ENCODE peak calls at places on chromosomes 5 and 9, in seven cellular contexts. S, R, T, C, A, H and U are unnamed samples.

GRCh38 chr5:135195267-135195603 is 161.2 kb upstream of the PITX1 start:
- DNase-seq in S (no peak), A (no peak), C (no peak), H (no peak), T (no peak), R (no peak), U (no peak)

GRCh38 chr5:101390317-101390908 is 487.3 kb upstream of the ST8SIA4 start:
- DNase-seq in C (peak; percentile 57), S (no peak), R (peak; percentile 59), A (no peak), H (peak; percentile 13), T (no peak), U (peak; percentile 6)

GRCh38 chr9:28004900-28005299 is 431.6 kb upstream of the C9orf72 start:
- DNase-seq in R (no peak), A (no peak), S (no peak), H (no peak), T (no peak), C (no peak), U (no peak)

GRCh38 chr9:113221800-113222481 is 597 bp downstream of the SLC31A1 start:
- DNase-seq in A (no peak), S (peak; percentile 39), T (peak; percentile 38), H (no peak), C (no peak), R (peak; percentile 4), U (no peak)

GRCh38 chr5:43676083-43676840 is 73.3 kb downstream of the NNT start:
- DNase-seq in A (no peak), H (no peak), S (no peak), C (no peak), T (no peak), R (peak; percentile 12), U (no peak)

GRCh38 chr5:102638316-102638715 is 116.8 kb upstream of the PAM start:
- DNase-seq in T (no peak), H (no peak), A (no peak), S (no peak), C (no peak), R (no peak), U (peak; percentile 18)

GRCh38 chr5:117414926-117415325 is 840.3 kb upstream of the SEMA6A start:
- DNase-seq in T (no peak), C (no peak), S (no peak), H (no peak), A (no peak), R (peak; percentile 70), U (no peak)

GRCh38 chr5:151094054-151094858 is 13.4 kb upstream of the TNIP1 start:
- DNase-seq in A (no peak), C (no peak), R (peak; percentile 55), T (peak; percentile 40), H (no peak), S (peak; percentile 81), U (no peak)

GRCh38 chr5:14699807-14700400 is 35.4 kb downstream of the OTULIN start:
- DNase-seq in H (no peak), A (no peak), S (no peak), C (no peak), R (no peak), T (no peak), U (no peak)

GRCh38 chr5:26553079-26553478 is 485.3 kb downstream of the CDH9 start:
- DNase-seq in H (no peak), A (no peak), S (no peak), R (no peak), C (no peak), T (no peak), U (no peak)

GRCh38 chr5:158382473-158382872 is 523.5 kb upstream of the CLINT1 start:
- DNase-seq in S (no peak), H (peak; percentile 48), R (peak; percentile 99), A (peak; percentile 67), T (peak; percentile 82), C (peak; percentile 29), U (peak; percentile 78)

GRCh38 chr5:174610968-174611367 is 113.4 kb upstream of the MSX2 start:
- DNase-seq in S (no peak), H (no peak), R (no peak), T (no peak), A (no peak), C (no peak), U (no peak)

GRCh38 chr9:34465468-34465867 is 6.9 kb downstream of the DNAI1 start:
- DNase-seq in R (no peak), A (no peak), H (no peak), S (no peak), C (no peak), T (no peak), U (no peak)

GRCh38 chr5:1666221-1666620 is 133.4 kb downstream of the MRPL36 start:
- DNase-seq in C (no peak), T (no peak), A (no peak), S (no peak), R (no peak), H (no peak), U (no peak)

GRCh38 chr9:38228331-38229122 is 159.5 kb upstream of the SHB start:
- DNase-seq in T (no peak), S (no peak), H (no peak), A (no peak), R (no peak), C (no peak), U (no peak)
- H3K27ac ChIP-seq in T (no peak overlapping the region), S (no peak overlapping the region), H (no peak overlapping the region), A (no peak overlapping the region), R (no peak overlapping the region), C (no peak overlapping the region), U (no peak overlapping the region)

DNA sequence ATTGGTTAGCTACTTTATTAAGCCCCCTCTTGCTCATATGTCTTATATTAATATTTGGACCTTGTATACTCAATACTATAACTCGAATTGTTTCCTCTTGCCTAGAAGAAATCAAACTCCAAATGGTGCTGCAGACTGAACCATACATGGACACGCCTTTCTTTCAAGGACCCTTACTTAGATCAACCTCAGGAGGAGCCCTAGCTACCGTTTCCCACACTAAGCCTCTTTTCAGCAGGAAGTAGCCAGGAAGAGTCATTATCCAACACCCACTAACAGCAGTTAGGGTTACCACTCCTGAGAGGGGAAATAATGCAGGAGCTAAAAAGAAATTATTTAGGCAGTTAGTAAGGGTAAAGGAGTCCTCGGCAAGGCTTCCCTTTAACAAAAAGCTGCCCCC is 243.8 kb upstream of the PUM3 start:
- DNase-seq in S (no peak), H (no peak), T (no peak), R (no peak), A (no peak), C (no peak), U (no peak)
- H3K27ac ChIP-seq in S (no peak overlapping the region), H (no peak overlapping the region), T (no peak overlapping the region), R (no peak overlapping the region), A (no peak overlapping the region), C (no peak overlapping the region), U (no peak overlapping the region)

GRCh38 chr5:72651109-72651508 is 143.9 kb upstream of the ZNF366 start:
- DNase-seq in T (no peak), A (no peak), H (no peak), C (no peak), R (no peak), S (no peak), U (no peak)
- H3K27ac ChIP-seq in T (no peak overlapping the region), A (no peak overlapping the region), H (no peak overlapping the region), C (no peak overlapping the region), R (no peak overlapping the region), S (no peak overlapping the region), U (no peak overlapping the region)

GRCh38 chr9:14180077-14180941 is 133.6 kb downstream of the NFIB start:
- DNase-seq in C (no peak), R (no peak), A (no peak), H (peak; percentile 44), S (no peak), T (peak; percentile 86), U (no peak)
- H3K27ac ChIP-seq in C (no peak overlapping the region), R (no peak overlapping the region), A (peak overlapping the region; percentile 71), H (peak overlapping the region; percentile 34), S (no peak overlapping the region), T (peak overlapping the region; percentile 25), U (peak overlapping the region; percentile 55)

GRCh38 chr5:149795360-149795759 is 65.2 kb downstream of the PPARGC1B start:
- DNase-seq in A (no peak), H (no peak), S (no peak), T (no peak), C (no peak), R (no peak), U (no peak)

GRCh38 chr5:149797897-149798296 is 67.8 kb downstream of the PPARGC1B start:
- DNase-seq in A (no peak), S (no peak), T (no peak), H (no peak), R (no peak), C (no peak), U (no peak)

GRCh38 chr5:149796836-149797235 is 66.7 kb downstream of the PPARGC1B start:
- DNase-seq in R (no peak), A (no peak), C (no peak), S (no peak), T (no peak), H (no peak), U (no peak)

GRCh38 chr5:149794338-149795023 is 64.4 kb downstream of the PPARGC1B start:
- DNase-seq in C (no peak), T (peak; percentile 73), S (no peak), A (no peak), H (no peak), R (no peak), U (no peak)

GRCh38 chr5:149796025-149796424 is 65.9 kb downstream of the PPARGC1B start:
- DNase-seq in H (no peak), C (no peak), S (no peak), A (no peak), R (no peak), T (no peak), U (no peak)
- H3K27ac ChIP-seq in H (peak overlapping the region; percentile 54), C (no peak overlapping the region), S (no peak overlapping the region), A (peak overlapping the region; percentile 70), R (no peak overlapping the region), T (peak overlapping the region; percentile 48), U (no peak overlapping the region)

GRCh38 chr5:137866541-137867388 is 895 bp upstream of the MYOT start:
- DNase-seq in R (no peak), A (no peak), C (no peak), T (no peak), H (no peak), S (no peak), U (no peak)
- H3K27ac ChIP-seq in R (no peak overlapping the region), A (no peak overlapping the region), C (no peak overlapping the region), T (no peak overlapping the region), H (no peak overlapping the region), S (no peak overlapping the region), U (no peak overlapping the region)